ENCODE peak calls at places on chromosome 1, in eight cellular contexts. One of them, this sample, is unnamed.

GRCh38 chr1:164754088-164754600 is 195.2 kb downstream of the PBX1 start:
- DNase-seq in breast epithelium: no peak
- DNase-seq in fibroblast of pulmonary artery: peak
- DNase-seq in tibial nerve: no peak
- DNase-seq in thoracic aorta: no peak
- DNase-seq in coronary artery: peak
- DNase-seq in sigmoid colon: peak
- DNase-seq in osteoblast: no peak
- DNase-seq in this sample: no peak

GRCh38 chr1:23719162-23719820 is 24.0 kb upstream of the ELOA start:
- DNase-seq in tibial nerve: no peak
- DNase-seq in sigmoid colon: no peak
- DNase-seq in coronary artery: no peak
- DNase-seq in breast epithelium: no peak
- DNase-seq in thoracic aorta: no peak
- DNase-seq in osteoblast: peak
- DNase-seq in fibroblast of pulmonary artery: peak
- DNase-seq in this sample: peak

GRCh38 chr1:26083246-26083645 is 15.8 kb upstream of the TRIM63 start:
- DNase-seq in coronary artery: no peak
- DNase-seq in fibroblast of pulmonary artery: peak
- DNase-seq in sigmoid colon: no peak
- DNase-seq in osteoblast: peak
- DNase-seq in tibial nerve: no peak
- DNase-seq in thoracic aorta: no peak
- DNase-seq in breast epithelium: no peak
- DNase-seq in this sample: peak

GRCh38 chr1:211830330-211831142 is at the start of gene LPGAT1:
- DNase-seq in tibial nerve: peak
- DNase-seq in fibroblast of pulmonary artery: peak
- DNase-seq in osteoblast: peak
- DNase-seq in coronary artery: peak
- DNase-seq in breast epithelium: peak
- DNase-seq in thoracic aorta: peak
- DNase-seq in sigmoid colon: peak
- DNase-seq in this sample: peak

GRCh38 chr1:200429221-200429751 is 19.4 kb upstream of the ZNF281 start:
- DNase-seq in breast epithelium: no peak
- DNase-seq in osteoblast: no peak
- DNase-seq in tibial nerve: no peak
- DNase-seq in fibroblast of pulmonary artery: peak
- DNase-seq in sigmoid colon: no peak
- DNase-seq in thoracic aorta: no peak
- DNase-seq in coronary artery: no peak
- DNase-seq in this sample: peak

GRCh38 chr1:224721000-224721399 is 104.9 kb downstream of the CNIH3 start:
- DNase-seq in breast epithelium: no peak
- DNase-seq in osteoblast: no peak
- DNase-seq in coronary artery: no peak
- DNase-seq in tibial nerve: no peak
- DNase-seq in thoracic aorta: no peak
- DNase-seq in sigmoid colon: no peak
- DNase-seq in fibroblast of pulmonary artery: no peak
- DNase-seq in this sample: no peak

GRCh38 chr1:37890378-37891014 is 31.1 kb upstream of the MTF1 start:
- DNase-seq in breast epithelium: no peak
- DNase-seq in tibial nerve: peak
- DNase-seq in sigmoid colon: no peak
- DNase-seq in osteoblast: no peak
- DNase-seq in fibroblast of pulmonary artery: peak
- DNase-seq in coronary artery: no peak
- DNase-seq in thoracic aorta: no peak
- DNase-seq in this sample: peak

GRCh38 chr1:38046884-38047602 is 450 bp upstream of the POU3F1 start:
- DNase-seq in breast epithelium: peak
- DNase-seq in osteoblast: peak
- DNase-seq in sigmoid colon: peak
- DNase-seq in tibial nerve: peak
- DNase-seq in thoracic aorta: peak
- DNase-seq in coronary artery: peak
- DNase-seq in fibroblast of pulmonary artery: peak
- DNase-seq in this sample: peak

GRCh38 chr1:223711173-223711572 is 1.2 kb upstream of the CAPN2 start:
- DNase-seq in coronary artery: no peak
- DNase-seq in fibroblast of pulmonary artery: peak
- DNase-seq in osteoblast: peak
- DNase-seq in sigmoid colon: no peak
- DNase-seq in thoracic aorta: no peak
- DNase-seq in breast epithelium: no peak
- DNase-seq in tibial nerve: peak
- DNase-seq in this sample: peak

GRCh38 chr1:230708631-230709580 is 5.0 kb downstream of the AGT start:
- DNase-seq in fibroblast of pulmonary artery: no peak
- DNase-seq in coronary artery: no peak
- DNase-seq in sigmoid colon: no peak
- DNase-seq in thoracic aorta: no peak
- DNase-seq in tibial nerve: no peak
- DNase-seq in osteoblast: no peak
- DNase-seq in breast epithelium: no peak
- DNase-seq in this sample: no peak

GRCh38 chr1:40435471-40435870 is 14.8 kb upstream of the ZFP69B start:
- DNase-seq in osteoblast: peak
- DNase-seq in sigmoid colon: no peak
- DNase-seq in coronary artery: no peak
- DNase-seq in tibial nerve: no peak
- DNase-seq in fibroblast of pulmonary artery: peak
- DNase-seq in thoracic aorta: no peak
- DNase-seq in breast epithelium: no peak
- DNase-seq in this sample: peak

GRCh38 chr1:206693029-206693428 is 8.3 kb downstream of the MAPKAPK2 start:
- DNase-seq in tibial nerve: no peak
- DNase-seq in sigmoid colon: peak
- DNase-seq in fibroblast of pulmonary artery: peak
- DNase-seq in breast epithelium: no peak
- DNase-seq in coronary artery: peak
- DNase-seq in osteoblast: peak
- DNase-seq in thoracic aorta: peak
- DNase-seq in this sample: peak

DNA sequence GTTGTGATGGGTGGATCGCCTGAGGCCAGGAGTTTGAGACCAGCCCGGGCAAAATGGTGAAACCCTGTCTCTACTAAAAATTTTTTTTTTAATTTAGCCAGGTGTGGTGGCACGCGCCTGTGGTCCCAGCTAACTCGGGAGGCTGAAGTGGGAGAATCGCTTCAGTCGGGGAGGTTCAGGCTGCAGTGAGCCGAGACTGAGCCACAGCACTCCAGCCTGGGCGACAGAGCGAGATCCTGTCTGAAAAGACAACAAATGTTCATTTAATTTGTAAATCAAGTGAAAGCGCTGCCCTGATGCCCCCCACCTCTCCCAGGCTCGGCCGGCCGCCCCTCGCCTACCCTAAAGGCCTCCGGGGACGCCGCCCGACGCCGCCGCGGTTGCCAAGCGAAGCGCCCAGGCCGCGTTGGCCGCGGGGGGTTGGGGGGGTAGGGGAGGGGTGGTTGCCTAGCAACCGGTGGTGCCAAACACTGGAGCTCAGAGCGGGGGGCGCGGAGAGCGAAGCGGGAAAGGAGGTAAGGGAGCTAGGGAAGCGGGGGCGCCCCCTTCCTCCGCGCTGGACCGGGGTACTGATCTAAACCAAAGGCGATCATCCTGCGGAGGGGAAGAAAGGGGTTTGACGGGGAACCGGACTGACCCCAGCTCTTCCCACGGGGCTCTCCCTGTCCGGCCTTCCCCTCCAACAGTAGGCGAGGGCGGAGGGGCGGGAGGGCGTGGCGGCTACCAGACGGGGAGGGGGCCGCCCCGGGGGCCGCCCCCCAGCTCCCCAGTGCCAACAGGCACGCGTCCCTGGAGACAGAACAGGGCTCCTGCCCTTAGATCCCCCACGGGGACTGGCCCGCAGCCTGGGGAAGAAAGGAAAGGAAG is at the start of gene TEKT2:
- DNase-seq in fibroblast of pulmonary artery: peak
- DNase-seq in thoracic aorta: no peak
- DNase-seq in coronary artery: no peak
- DNase-seq in tibial nerve: no peak
- DNase-seq in sigmoid colon: peak
- DNase-seq in breast epithelium: no peak
- DNase-seq in osteoblast: peak
- DNase-seq in this sample: peak
- H3K4me3 ChIP-seq in fibroblast of pulmonary artery: peak
- H3K4me3 ChIP-seq in thoracic aorta: peak
- H3K4me3 ChIP-seq in coronary artery: peak
- H3K4me3 ChIP-seq in tibial nerve: peak
- H3K4me3 ChIP-seq in sigmoid colon: peak
- H3K4me3 ChIP-seq in breast epithelium: peak
- H3K4me3 ChIP-seq in osteoblast: peak
- H3K4me3 ChIP-seq in this sample: peak

GRCh38 chr1:216553766-216554165 is 130.5 kb upstream of the USH2A start:
- DNase-seq in osteoblast: no peak
- DNase-seq in tibial nerve: no peak
- DNase-seq in fibroblast of pulmonary artery: no peak
- DNase-seq in thoracic aorta: no peak
- DNase-seq in sigmoid colon: no peak
- DNase-seq in coronary artery: no peak
- DNase-seq in breast epithelium: no peak
- DNase-seq in this sample: no peak

GRCh38 chr1:216553040-216553439 is 129.8 kb upstream of the USH2A start:
- DNase-seq in thoracic aorta: no peak
- DNase-seq in coronary artery: no peak
- DNase-seq in tibial nerve: no peak
- DNase-seq in breast epithelium: no peak
- DNase-seq in fibroblast of pulmonary artery: no peak
- DNase-seq in sigmoid colon: no peak
- DNase-seq in osteoblast: no peak
- DNase-seq in this sample: no peak

GRCh38 chr1:216554934-216555333 is 131.7 kb upstream of the USH2A start:
- DNase-seq in osteoblast: no peak
- DNase-seq in thoracic aorta: no peak
- DNase-seq in coronary artery: no peak
- DNase-seq in breast epithelium: no peak
- DNase-seq in sigmoid colon: no peak
- DNase-seq in fibroblast of pulmonary artery: no peak
- DNase-seq in tibial nerve: no peak
- DNase-seq in this sample: no peak

GRCh38 chr1:216559359-216559758 is 136.1 kb upstream of the USH2A start:
- DNase-seq in tibial nerve: no peak
- DNase-seq in sigmoid colon: no peak
- DNase-seq in coronary artery: no peak
- DNase-seq in fibroblast of pulmonary artery: no peak
- DNase-seq in breast epithelium: no peak
- DNase-seq in thoracic aorta: no peak
- DNase-seq in osteoblast: no peak
- DNase-seq in this sample: no peak

GRCh38 chr1:216555653-216556052 is 132.4 kb upstream of the USH2A start:
- DNase-seq in coronary artery: no peak
- DNase-seq in sigmoid colon: no peak
- DNase-seq in osteoblast: no peak
- DNase-seq in tibial nerve: no peak
- DNase-seq in fibroblast of pulmonary artery: no peak
- DNase-seq in breast epithelium: no peak
- DNase-seq in thoracic aorta: no peak
- DNase-seq in this sample: no peak
- TF ChIP-seq CTCF in coronary artery: no peak
- TF ChIP-seq CTCF in sigmoid colon: no peak
- TF ChIP-seq CTCF in osteoblast: no peak
- TF ChIP-seq CTCF in tibial nerve: no peak
- TF ChIP-seq CTCF in fibroblast of pulmonary artery: no peak
- TF ChIP-seq CTCF in breast epithelium: no peak
- TF ChIP-seq CTCF in thoracic aorta: no peak
- TF ChIP-seq CTCF in this sample: no peak

GRCh38 chr1:169087876-169088275 is 18.6 kb upstream of the ATP1B1 start:
- DNase-seq in coronary artery: no peak
- DNase-seq in breast epithelium: no peak
- DNase-seq in fibroblast of pulmonary artery: no peak
- DNase-seq in sigmoid colon: no peak
- DNase-seq in thoracic aorta: no peak
- DNase-seq in osteoblast: no peak
- DNase-seq in tibial nerve: no peak
- DNase-seq in this sample: no peak

GRCh38 chr1:169089776-169090175 is 16.7 kb upstream of the ATP1B1 start:
- DNase-seq in tibial nerve: no peak
- DNase-seq in sigmoid colon: no peak
- DNase-seq in coronary artery: no peak
- DNase-seq in fibroblast of pulmonary artery: no peak
- DNase-seq in osteoblast: no peak
- DNase-seq in breast epithelium: no peak
- DNase-seq in thoracic aorta: no peak
- DNase-seq in this sample: no peak

GRCh38 chr1:169090900-169091311 is 15.6 kb upstream of the ATP1B1 start:
- DNase-seq in coronary artery: no peak
- DNase-seq in breast epithelium: no peak
- DNase-seq in fibroblast of pulmonary artery: no peak
- DNase-seq in thoracic aorta: no peak
- DNase-seq in osteoblast: no peak
- DNase-seq in tibial nerve: no peak
- DNase-seq in sigmoid colon: no peak
- DNase-seq in this sample: no peak

GRCh38 chr1:169091480-169091941 is 15.0 kb upstream of the ATP1B1 start:
- DNase-seq in tibial nerve: no peak
- DNase-seq in breast epithelium: no peak
- DNase-seq in osteoblast: no peak
- DNase-seq in fibroblast of pulmonary artery: no peak
- DNase-seq in thoracic aorta: no peak
- DNase-seq in coronary artery: no peak
- DNase-seq in sigmoid colon: no peak
- DNase-seq in this sample: no peak

DNA sequence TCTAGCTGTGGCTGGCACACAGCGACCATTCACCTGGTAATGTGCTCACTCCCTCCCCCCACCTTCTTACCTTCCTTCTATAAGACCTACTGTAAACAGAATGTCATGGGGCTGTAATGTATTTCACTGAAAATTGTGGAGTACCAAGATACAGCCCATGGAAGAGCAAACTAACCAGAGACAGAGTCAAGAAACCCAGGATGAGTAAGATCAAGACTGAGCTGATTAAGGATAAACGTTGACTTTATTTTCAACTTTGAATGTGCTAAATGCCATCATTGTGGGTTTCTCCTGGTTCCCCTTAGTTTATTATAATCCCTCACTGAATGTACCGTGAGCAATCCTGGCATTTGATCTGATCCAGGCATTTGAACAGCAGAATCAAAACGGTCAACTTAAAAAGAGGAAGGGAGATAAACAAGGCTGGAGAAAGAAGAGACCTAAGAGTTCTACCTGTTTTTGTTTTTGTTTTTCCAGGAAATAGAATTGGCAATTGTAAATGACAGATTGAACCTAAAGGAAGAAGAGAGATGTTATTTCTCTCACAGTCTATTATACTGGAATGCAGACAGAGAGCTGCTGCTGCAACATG is 16.1 kb upstream of the ATP1B1 start:
- DNase-seq in tibial nerve: no peak
- DNase-seq in thoracic aorta: no peak
- DNase-seq in breast epithelium: no peak
- DNase-seq in sigmoid colon: no peak
- DNase-seq in osteoblast: no peak
- DNase-seq in fibroblast of pulmonary artery: no peak
- DNase-seq in coronary artery: no peak
- DNase-seq in this sample: no peak
- H3K4me3 ChIP-seq in tibial nerve: no peak
- H3K4me3 ChIP-seq in thoracic aorta: no peak
- H3K4me3 ChIP-seq in breast epithelium: no peak
- H3K4me3 ChIP-seq in sigmoid colon: no peak
- H3K4me3 ChIP-seq in osteoblast: no peak
- H3K4me3 ChIP-seq in fibroblast of pulmonary artery: no peak
- H3K4me3 ChIP-seq in coronary artery: no peak
- H3K4me3 ChIP-seq in this sample: no peak

GRCh38 chr1:29655945-29656866 is 419.9 kb downstream of the PTPRU start:
- DNase-seq in osteoblast: no peak
- DNase-seq in breast epithelium: no peak
- DNase-seq in tibial nerve: no peak
- DNase-seq in fibroblast of pulmonary artery: no peak
- DNase-seq in sigmoid colon: no peak
- DNase-seq in coronary artery: peak
- DNase-seq in thoracic aorta: no peak
- DNase-seq in this sample: peak
- TF ChIP-seq CTCF in osteoblast: peak
- TF ChIP-seq CTCF in breast epithelium: no peak
- TF ChIP-seq CTCF in tibial nerve: no peak
- TF ChIP-seq CTCF in fibroblast of pulmonary artery: peak
- TF ChIP-seq CTCF in sigmoid colon: no peak
- TF ChIP-seq CTCF in coronary artery: no peak
- TF ChIP-seq CTCF in thoracic aorta: no peak
- TF ChIP-seq CTCF in this sample: peak